ENCODE peak calls at places on chromosomes 4 and X, in four cellular contexts. L is right lobe of liver, X is DND-41, M is ovary. O is an unnamed sample.
A peak's percentile ranks its signal among the peaks of the same experiment; 100 is the strongest.

GRCh38 chr4:52750819-52751348 is 341 bp downstream of the ERVMER34-1 start:
- DNase-seq in L (no peak), M (peak; percentile 22), X (no peak), O (peak; percentile 14)

GRCh38 chr4:126899382-126899801 is 733.4 kb upstream of the INTU start:
- DNase-seq in X (no peak), L (no peak), M (no peak), O (peak; percentile 26)

GRCh38 chr4:1075266-1075665 is 38.1 kb downstream of the RNF212 start:
- DNase-seq in M (no peak), X (no peak), L (no peak), O (no peak)

GRCh38 chr4:75195111-75195510 is 262.2 kb downstream of the PARM1 start:
- DNase-seq in L (no peak), M (no peak), X (no peak), O (no peak)

GRCh38 chrX:153794897-153795816 is 689 bp downstream of the SSR4 start:
- DNase-seq in M (no peak), X (peak; percentile 26), L (no peak), O (no peak)

GRCh38 chr4:124035364-124036036 is 638.9 kb downstream of the SPRY1 start:
- DNase-seq in M (no peak), X (no peak), L (no peak), O (no peak)

GRCh38 chr4:76729460-76729859 is 168.5 kb downstream of the SOWAHB start:
- DNase-seq in L (no peak), X (no peak), M (no peak), O (no peak)

GRCh38 chrX:95754411-95754810 is 930.2 kb upstream of the DIAPH2 start:
- DNase-seq in M (no peak), X (no peak), L (no peak), O (no peak)

GRCh38 chr4:2761035-2761923 is 5.1 kb upstream of the TNIP2 start:
- DNase-seq in X (no peak), M (peak; percentile 28), L (peak; percentile 69), O (peak; percentile 35)

GRCh38 chr4:110622841-110623709 is at the start of gene PITX2:
- DNase-seq in L (peak; percentile 69), X (no peak), M (peak; percentile 60), O (no peak)

GRCh38 chr4:5793514-5793913 is 82.5 kb downstream of the EVC start:
- DNase-seq in L (no peak), X (no peak), M (no peak), O (no peak)

GRCh38 chr4:25937801-25938200 is 23.8 kb downstream of the SMIM20 start:
- DNase-seq in M (no peak), X (no peak), L (no peak), O (no peak)

GRCh38 chr4:10100734-10101216 is 15.8 kb downstream of the WDR1 start:
- DNase-seq in M (no peak), L (no peak), X (no peak), O (no peak)

GRCh38 chr4:98659741-98660507 is 1.5 kb upstream of the TSPAN5 start:
- DNase-seq in M (no peak), X (no peak), L (no peak), O (peak; percentile 76)

GRCh38 chr4:174521800-174522182 is 497 bp downstream of the HPGD start:
- DNase-seq in M (no peak), X (no peak), L (peak; percentile 47), O (peak; percentile 45)

GRCh38 chrX:69020316-69020715 is 144.9 kb downstream of the PJA1 start:
- DNase-seq in X (no peak), L (no peak), M (no peak), O (no peak)

GRCh38 chr4:169342906-169343560 is 72.3 kb upstream of the SH3RF1 start:
- DNase-seq in X (no peak), M (no peak), L (no peak), O (peak; percentile 45)

GRCh38 chr4:7239844-7240243 is 47.5 kb downstream of the SORCS2 start:
- DNase-seq in X (no peak), M (no peak), L (no peak), O (no peak)

GRCh38 chr4:48275247-48275646 is 5.6 kb upstream of the TEC start:
- DNase-seq in L (no peak), X (no peak), M (no peak), O (peak; percentile 55)

DNA sequence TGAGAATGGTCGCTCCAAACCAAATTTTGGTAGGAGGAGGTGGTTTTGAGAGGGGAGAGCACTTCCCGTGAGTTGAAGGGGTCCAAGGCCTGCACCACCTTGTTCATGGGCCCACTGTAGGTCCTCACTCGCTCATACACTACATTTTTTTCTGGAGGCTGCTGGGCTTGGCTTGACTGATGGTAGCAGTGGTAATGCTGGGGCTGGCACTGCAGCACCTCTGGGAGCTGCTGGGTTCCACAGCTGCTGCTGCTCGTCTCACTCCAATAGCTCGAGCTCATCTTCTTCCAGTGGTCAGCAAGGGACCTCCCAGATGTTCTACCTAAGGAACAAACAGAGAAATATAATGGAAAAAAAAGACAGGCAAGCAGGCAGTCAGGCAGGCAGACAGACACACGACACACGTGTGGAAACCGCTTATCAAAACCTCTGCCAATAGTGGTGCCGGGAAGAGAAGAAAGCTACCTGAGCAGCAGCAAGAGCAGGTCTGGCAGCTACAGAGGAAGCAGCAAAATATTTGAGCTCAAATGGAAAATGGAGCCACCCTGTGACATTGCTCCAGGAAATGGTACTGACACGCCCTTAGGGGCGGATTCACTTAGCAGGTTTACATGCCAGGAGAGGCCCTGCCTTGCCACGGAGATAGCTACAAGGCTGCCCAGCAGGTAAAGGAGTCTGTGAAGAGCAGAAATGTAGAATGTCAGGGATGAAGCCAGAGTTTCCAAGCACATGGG is at the start of gene POF1B:
- DNase-seq in L (no peak), M (no peak), X (no peak), O (no peak)
- H3K4me3 ChIP-seq in L (no peak within 1 kb of the TSS), M (no peak within 1 kb of the TSS), X (no peak within 1 kb of the TSS), O (no peak within 1 kb of the TSS)

GRCh38 chr4:104592894-104593470 is 98.3 kb upstream of the CXXC4 start:
- DNase-seq in L (no peak), M (no peak), X (no peak), O (no peak)
- H3K4me3 ChIP-seq in L (no peak overlapping the region), M (peak overlapping the region; percentile 11), X (no peak overlapping the region), O (no peak overlapping the region)

GRCh38 chr4:63693321-63693720 is 715.9 kb downstream of the TECRL start:
- DNase-seq in X (no peak), M (no peak), L (no peak), O (peak; percentile 9)
- H3K4me3 ChIP-seq in X (no peak overlapping the region), M (no peak overlapping the region), L (no peak overlapping the region), O (no peak overlapping the region)

DNA sequence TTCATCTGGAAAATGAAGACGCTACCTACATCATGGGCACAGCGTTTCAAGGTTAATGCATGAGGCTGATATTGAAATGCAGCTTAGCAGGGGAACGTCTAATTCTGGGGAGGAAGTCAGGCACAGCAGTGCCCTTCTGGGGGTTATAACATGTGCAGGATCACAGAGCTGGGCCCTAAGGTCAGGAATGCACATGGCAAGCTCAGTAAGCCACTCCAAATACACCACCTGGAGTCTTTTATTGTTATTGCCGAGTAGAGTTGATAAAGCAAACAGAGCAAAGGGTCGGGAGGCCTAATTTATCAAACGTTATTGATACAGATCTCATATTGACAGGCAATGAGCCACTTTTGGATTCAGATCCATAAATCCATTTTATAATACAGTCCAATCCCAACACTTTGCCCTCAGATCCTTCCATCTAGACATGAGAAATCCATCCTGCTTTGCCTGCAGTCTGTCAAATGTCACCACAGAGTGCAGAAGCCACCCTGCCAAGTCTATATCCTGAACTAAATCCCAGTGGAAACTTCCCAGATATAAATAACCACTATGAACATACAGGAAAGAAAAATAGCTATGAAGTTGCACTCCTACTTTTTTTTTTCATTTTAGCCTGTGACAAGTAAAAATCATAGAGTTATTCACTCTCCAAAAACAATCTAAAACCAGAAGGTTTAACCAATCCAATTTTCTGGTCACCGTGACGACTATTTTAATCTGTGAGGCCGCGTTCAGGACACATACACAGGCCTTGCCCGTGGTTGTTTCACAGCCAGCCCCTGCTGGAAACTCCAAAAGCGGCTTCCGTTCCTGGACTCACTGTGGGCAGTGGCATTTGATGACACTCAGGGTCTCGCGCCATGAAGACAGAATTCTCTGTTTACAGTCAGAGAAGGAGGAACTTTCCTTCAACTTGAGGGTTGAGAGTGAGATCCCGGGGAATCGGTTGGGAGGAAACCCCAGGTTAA is 335.4 kb downstream of the DHX15 start:
- DNase-seq in X (no peak), L (no peak), M (no peak), O (no peak)
- H3K4me3 ChIP-seq in X (no peak overlapping the region), L (no peak overlapping the region), M (no peak overlapping the region), O (no peak overlapping the region)

O was measured in PC-3.